ENCODE peak calls at places on chromosome 11, in eight cellular contexts. J is AG10803, S is cardiac muscle cell, O is endothelial cell, N is transverse colon, I is esophagus squamous epithelium, U is WTC11, F is A549. R is an unnamed sample.

GRCh38 chr11:114787126-114787525 is 108.8 kb downstream of the NXPE2 start:
- DNase-seq in S (no peak), I (no peak), F (no peak), U (no peak), O (no peak), J (no peak), N (no peak), R (no peak)

GRCh38 chr11:76408171-76408965 is 27.2 kb downstream of the GVQW3 start:
- DNase-seq in O (no peak), I (no peak), N (no peak), F (no peak), S (no peak), U (no peak), J (no peak), R (no peak)

GRCh38 chr11:113690619-113691569 is 15.2 kb downstream of the TMPRSS5 start:
- DNase-seq in N (peak), O (peak), I (no peak), F (peak), U (peak), S (peak), J (peak), R (peak)

GRCh38 chr11:120208777-120209176 is 2.1 kb upstream of the OAF start:
- DNase-seq in N (peak), U (no peak), S (peak), J (peak), I (no peak), O (no peak), F (peak), R (no peak)

GRCh38 chr11:1160231-1161101 is 2.7 kb downstream of the MUC5AC start:
- DNase-seq in S (no peak), J (no peak), I (no peak), U (no peak), N (peak), F (no peak), O (no peak), R (peak)

GRCh38 chr11:102279641-102280170 is 37.6 kb upstream of the BIRC3 start:
- DNase-seq in F (no peak), U (no peak), N (peak), I (no peak), O (no peak), S (peak), J (peak), R (peak)

GRCh38 chr11:110747531-110747930 is 35.3 kb upstream of the ARHGAP20 start:
- DNase-seq in J (no peak), U (no peak), F (no peak), I (no peak), S (no peak), N (no peak), O (no peak), R (no peak)

GRCh38 chr11:47992959-47993820 is 12.8 kb downstream of the PTPRJ start:
- DNase-seq in O (no peak), U (no peak), S (peak), J (peak), F (peak), I (no peak), N (peak), R (no peak)

GRCh38 chr11:67694875-67695555 is 20.6 kb upstream of the ALDH3B2 start:
- DNase-seq in J (no peak), S (no peak), F (no peak), N (no peak), O (no peak), I (no peak), U (no peak), R (no peak)

GRCh38 chr11:3197878-3198528 is 20.6 kb downstream of the MRGPRG start:
- DNase-seq in S (no peak), I (no peak), U (no peak), J (no peak), O (no peak), F (no peak), N (no peak), R (no peak)

GRCh38 chr11:74321487-74322188 is 10.2 kb upstream of the P4HA3 start:
- DNase-seq in J (peak), U (peak), N (no peak), S (peak), I (no peak), F (no peak), O (peak), R (peak)

GRCh38 chr11:65454696-65455456 is 32.3 kb downstream of the NEAT1 start:
- DNase-seq in J (peak), U (peak), S (peak), I (no peak), F (peak), O (peak), N (peak), R (peak)

GRCh38 chr11:104175769-104176168 is 11.8 kb upstream of the PDGFD start:
- DNase-seq in S (no peak), J (no peak), N (no peak), I (no peak), U (no peak), O (no peak), F (no peak), R (no peak)

GRCh38 chr11:612961-613300 is 2.8 kb downstream of the IRF7 start:
- DNase-seq in F (no peak), I (no peak), U (no peak), S (no peak), O (no peak), N (no peak), J (no peak), R (no peak)

GRCh38 chr11:126267650-126268049 is 1.0 kb downstream of the SRPRA start:
- DNase-seq in N (no peak), F (no peak), J (no peak), O (no peak), S (no peak), U (no peak), I (no peak), R (no peak)
- TF ChIP-seq CTCF in N (no peak), F (no peak), J (no peak), O (no peak), S (no peak), U (no peak), I (no peak), R (no peak)

GRCh38 chr11:61873588-61874459 is 17.5 kb downstream of the FADS3 start:
- DNase-seq in I (no peak), N (no peak), S (no peak), U (no peak), F (no peak), O (no peak), J (no peak), R (no peak)
- TF ChIP-seq CTCF in I (no peak), N (no peak), S (no peak), U (no peak), F (no peak), O (no peak), J (no peak), R (no peak)

DNA sequence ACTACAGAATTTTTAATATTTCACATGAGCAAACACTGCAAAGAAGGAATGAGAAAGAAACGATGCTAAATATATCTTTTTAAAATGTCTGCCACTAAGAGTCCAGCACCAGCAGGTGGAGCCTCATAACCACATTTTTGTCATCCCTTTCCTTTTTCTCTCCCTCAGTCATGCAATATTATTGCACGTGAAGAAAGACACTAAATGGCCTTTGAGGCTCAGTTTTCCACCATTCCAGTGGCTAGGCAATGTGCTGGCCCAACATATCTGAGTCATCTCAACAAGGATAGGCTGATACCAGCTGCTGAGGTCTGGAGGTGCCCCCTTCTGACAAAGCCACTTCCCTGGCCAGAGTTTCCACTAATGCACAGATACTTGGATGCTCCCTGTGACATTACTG is 1.8 kb downstream of the ALKBH8 start:
- DNase-seq in N (peak), O (peak), S (peak), I (no peak), J (peak), U (no peak), F (peak), R (peak)
- TF ChIP-seq CTCF in N (peak), O (peak), S (peak), I (peak), J (peak), U (peak), F (peak), R (no peak)

GRCh38 chr11:130858215-130858614 is 58.1 kb downstream of the SNX19 start:
- DNase-seq in I (no peak), N (no peak), U (no peak), S (no peak), J (no peak), F (no peak), O (no peak), R (no peak)
- TF ChIP-seq CTCF in I (no peak), N (no peak), U (no peak), S (no peak), J (no peak), F (no peak), O (no peak), R (no peak)

GRCh38 chr11:14306481-14306880 is 52.5 kb downstream of the RRAS2 start:
- DNase-seq in J (no peak), U (no peak), O (no peak), I (no peak), F (no peak), S (no peak), N (no peak), R (no peak)
- TF ChIP-seq CTCF in J (no peak), U (no peak), O (no peak), I (no peak), F (no peak), S (no peak), N (no peak), R (no peak)

DNA sequence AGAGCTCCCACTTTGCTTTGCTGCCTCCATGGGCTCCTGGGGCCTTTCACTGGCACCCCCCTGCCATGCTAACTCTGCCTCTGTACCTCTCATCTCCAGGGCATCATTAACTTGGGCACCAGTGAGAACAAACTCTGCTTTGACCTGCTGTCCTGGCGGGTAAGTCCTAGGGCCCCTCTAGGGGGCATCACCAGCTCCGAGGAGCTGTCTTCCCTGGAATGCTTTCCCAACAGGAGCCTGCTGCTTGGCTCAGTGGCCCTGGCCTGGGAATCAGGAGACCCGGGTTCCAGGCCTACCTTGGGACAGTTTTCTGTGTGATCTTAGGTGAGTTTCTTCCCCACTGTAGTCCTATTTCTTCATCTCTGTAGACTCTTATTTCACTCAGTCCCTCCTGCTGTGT is 5.1 kb downstream of the ACCS start:
- DNase-seq in U (peak), N (no peak), J (no peak), I (no peak), F (no peak), O (no peak), S (no peak), R (no peak)
- TF ChIP-seq CTCF in U (peak), N (no peak), J (no peak), I (no peak), F (no peak), O (no peak), S (no peak), R (no peak)

GRCh38 chr11:12472401-12473065 is 95.2 kb downstream of the PARVA start:
- DNase-seq in J (no peak), S (peak), N (no peak), U (no peak), O (no peak), I (no peak), F (no peak), R (no peak)
- TF ChIP-seq CTCF in J (no peak), S (no peak), N (no peak), U (no peak), O (no peak), I (no peak), F (no peak), R (no peak)

DNA sequence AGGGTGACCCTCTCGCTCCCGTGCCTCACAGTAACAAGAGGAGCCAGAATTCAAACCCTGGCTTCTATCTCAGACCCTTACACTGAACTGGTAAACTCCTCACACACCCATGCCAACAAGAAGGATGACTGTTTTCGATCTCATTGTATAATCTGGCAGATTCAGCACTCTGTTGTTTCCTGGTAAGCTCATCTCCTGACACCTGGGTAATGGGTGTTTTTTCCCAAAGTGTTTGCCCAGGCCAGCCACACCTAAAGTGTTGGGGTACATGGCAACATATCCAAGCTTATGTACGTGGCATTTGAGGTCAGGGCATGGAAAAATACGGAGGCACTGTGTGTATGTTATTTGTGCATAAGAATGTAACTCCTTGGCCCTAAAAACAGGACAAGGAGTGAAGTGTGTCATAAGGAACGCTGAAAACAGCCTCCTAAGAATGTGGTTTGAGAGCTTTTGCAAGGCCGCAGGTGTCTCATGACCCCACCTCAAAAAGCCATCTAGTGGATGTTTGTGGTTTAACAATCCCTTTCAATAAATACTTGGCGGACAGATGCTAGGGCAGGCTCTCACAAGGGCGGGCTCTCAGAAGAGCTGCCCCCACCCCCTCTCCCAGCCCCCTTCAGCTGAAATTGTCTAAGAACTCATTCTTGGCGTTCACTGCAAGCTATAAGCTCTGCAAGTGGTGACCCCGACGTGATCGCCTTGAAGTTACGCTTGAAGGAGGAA is at the start of gene MS4A15:
- DNase-seq in I (no peak), N (no peak), U (no peak), J (peak), F (peak), O (peak), S (no peak), R (peak)
- TF ChIP-seq CTCF in I (no peak), N (peak), U (peak), J (peak), F (peak), O (peak), S (peak), R (peak)

DNA sequence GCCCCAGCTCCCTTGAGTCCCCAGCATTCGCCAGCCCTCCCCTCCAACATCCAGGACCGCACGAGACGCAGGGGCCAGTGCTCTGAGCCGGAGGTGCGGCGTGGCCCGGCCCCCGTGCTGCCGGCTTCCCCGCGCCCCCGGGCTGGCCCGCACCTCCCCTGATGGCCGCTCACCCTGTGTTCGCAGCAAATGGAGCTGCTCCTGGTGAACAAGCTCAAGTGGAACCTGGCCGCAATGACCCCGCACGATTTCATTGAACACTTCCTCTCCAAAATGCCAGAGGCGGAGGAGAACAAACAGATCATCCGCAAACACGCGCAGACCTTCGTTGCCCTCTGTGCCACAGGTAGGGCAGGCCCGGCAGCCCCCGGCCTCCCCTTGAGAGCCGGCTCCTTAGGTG is 2.7 kb downstream of the CCND1 start:
- DNase-seq in F (no peak), J (no peak), S (no peak), U (no peak), O (no peak), N (no peak), I (no peak), R (no peak)
- TF ChIP-seq CTCF in F (peak), J (no peak), S (peak), U (no peak), O (peak), N (peak), I (no peak), R (no peak)

R was measured in GM20000.